ENCODE peak calls at places on chromosome 4, in six cellular contexts. K, H, B, E, A and O are unnamed samples.

GRCh38 chr4:83866821-83867220 is 330.9 kb downstream of the GPAT3 start:
- DNase-seq in K (no peak), A (no peak), H (no peak), B (no peak), E (no peak), O (no peak)

GRCh38 chr4:42339935-42340406 is 57.3 kb upstream of the SHISA3 start:
- DNase-seq in B (peak), A (peak), H (no peak), E (peak), K (no peak), O (no peak)

GRCh38 chr4:6444587-6444986 is 27.8 kb downstream of the PPP2R2C start:
- DNase-seq in B (no peak), K (no peak), H (no peak), A (no peak), E (no peak), O (no peak)

GRCh38 chr4:68175562-68176155 is 46.0 kb upstream of the TMPRSS11F start:
- DNase-seq in K (no peak), E (no peak), A (no peak), H (no peak), B (peak), O (no peak)

GRCh38 chr4:111400736-111401135 is 744.5 kb upstream of the FAM241A start:
- DNase-seq in E (no peak), H (no peak), K (no peak), B (peak), A (no peak), O (no peak)

GRCh38 chr4:107389965-107390364 is 330.1 kb downstream of the PAPSS1 start:
- DNase-seq in B (no peak), A (no peak), H (no peak), E (no peak), K (no peak), O (no peak)

GRCh38 chr4:128823025-128823661 is 13.6 kb downstream of the JADE1 start:
- DNase-seq in K (no peak), H (no peak), E (no peak), A (no peak), B (peak), O (no peak)

GRCh38 chr4:174595141-174595929 is 73.0 kb upstream of the HPGD start:
- DNase-seq in H (no peak), E (no peak), K (no peak), A (no peak), B (no peak), O (no peak)

GRCh38 chr4:28226962-28227361 is 1366.3 kb downstream of the STIM2 start:
- DNase-seq in H (no peak), A (no peak), B (no peak), K (no peak), E (no peak), O (no peak)

GRCh38 chr4:85733798-85734197 is 258.8 kb downstream of the ARHGAP24 start:
- DNase-seq in H (no peak), K (no peak), E (no peak), B (no peak), A (no peak), O (no peak)

GRCh38 chr4:189322426-189322825 is 618.2 kb upstream of the FRG1 start:
- DNase-seq in H (no peak), B (no peak), A (no peak), K (no peak), E (no peak), O (no peak)

GRCh38 chr4:84673475-84674230 is 90.7 kb downstream of the CDS1 start:
- DNase-seq in H (no peak), B (peak), A (no peak), K (no peak), E (no peak), O (no peak)

GRCh38 chr4:3387943-3388348 is 53.8 kb upstream of the HGFAC start:
- DNase-seq in A (peak), E (peak), B (no peak), K (peak), H (peak), O (no peak)

GRCh38 chr4:98802673-98803286 is 126.2 kb downstream of the EIF4E start:
- DNase-seq in A (no peak), K (no peak), H (no peak), E (no peak), B (no peak), O (no peak)

GRCh38 chr4:151675366-151676060 is 85.3 kb downstream of the GATB start:
- DNase-seq in H (no peak), A (no peak), E (no peak), K (no peak), B (no peak), O (no peak)

GRCh38 chr4:155703486-155704227 is 37.0 kb downstream of the GUCY1A1 start:
- DNase-seq in A (no peak), H (no peak), B (no peak), E (no peak), K (no peak), O (no peak)

GRCh38 chr4:117311989-117312388 is 226.6 kb upstream of the TRAM1L1 start:
- DNase-seq in B (no peak), A (no peak), E (no peak), K (no peak), H (no peak), O (no peak)

GRCh38 chr4:78772526-78773084 is 3.5 kb upstream of the BMP2K start:
- DNase-seq in E (no peak), A (no peak), H (no peak), K (no peak), B (no peak), O (no peak)

GRCh38 chr4:74619931-74620702 is 174.2 kb downstream of the BTC start:
- DNase-seq in K (no peak), B (no peak), E (no peak), H (no peak), A (no peak), O (no peak)

GRCh38 chr4:15366660-15367059 is 61.2 kb upstream of the C1QTNF7 start:
- DNase-seq in B (no peak), E (no peak), H (no peak), K (no peak), A (no peak), O (no peak)

GRCh38 chr4:75800972-75801371 is 76.6 kb downstream of the USO1 start:
- DNase-seq in E (no peak), A (no peak), H (no peak), B (no peak), K (no peak), O (no peak)

GRCh38 chr4:113051361-113051760 is 1.9 kb downstream of the ANK2 start:
- DNase-seq in E (no peak), B (no peak), A (no peak), K (no peak), H (no peak), O (no peak)

GRCh38 chr4:10897076-10897475 is 212.5 kb upstream of the CLNK start:
- DNase-seq in H (no peak), A (no peak), B (no peak), K (no peak), E (no peak), O (peak)

GRCh38 chr4:121789960-121790829 is 10.9 kb upstream of the EXOSC9 start:
- DNase-seq in K (no peak), E (no peak), H (no peak), A (no peak), B (peak), O (no peak)

GRCh38 chr4:145177906-145178538 is 2.4 kb downstream of the OTUD4 start:
- DNase-seq in E (no peak), B (no peak), A (no peak), K (no peak), H (no peak), O (no peak)

GRCh38 chr4:2837904-2838496 is 5.6 kb upstream of the ADD1 start:
- DNase-seq in E (peak), A (peak), K (peak), H (peak), B (no peak), O (no peak)

GRCh38 chr4:117983541-117984451 is 50.5 kb upstream of the NDST3 start:
- DNase-seq in A (no peak), E (no peak), H (no peak), K (no peak), B (no peak), O (no peak)

GRCh38 chr4:4481394-4482000 is 60.4 kb downstream of the STX18 start:
- DNase-seq in E (no peak), B (no peak), H (no peak), K (no peak), A (no peak), O (no peak)

GRCh38 chr4:14000091-14000814 is 372.7 kb upstream of the BOD1L1 start:
- DNase-seq in H (no peak), E (no peak), A (no peak), B (no peak), K (no peak), O (no peak)

GRCh38 chr4:143597271-143597670 is 83.8 kb downstream of the SMARCA5 start:
- DNase-seq in B (no peak), A (no peak), H (no peak), K (no peak), E (no peak), O (no peak)

GRCh38 chr4:139773560-139774318 is 108.1 kb downstream of the MGST2 start:
- DNase-seq in A (no peak), B (no peak), K (no peak), E (no peak), H (no peak), O (no peak)

GRCh38 chr4:113179996-113180395 is 130.5 kb downstream of the ANK2 start:
- DNase-seq in B (no peak), H (no peak), A (no peak), K (no peak), E (no peak), O (no peak)

GRCh38 chr4:157706134-157706533 is 466.7 kb downstream of the GASK1B start:
- DNase-seq in A (no peak), E (no peak), B (no peak), K (no peak), H (no peak), O (no peak)

GRCh38 chr4:129668092-129668491 is 572.1 kb downstream of the C4orf33 start:
- DNase-seq in B (no peak), A (no peak), H (no peak), E (no peak), K (no peak), O (no peak)

GRCh38 chr4:56630876-56631666 is 50.0 kb downstream of the HOPX start:
- DNase-seq in E (no peak), B (no peak), H (no peak), A (no peak), K (no peak), O (no peak)

GRCh38 chr4:36187723-36188333 is 56.5 kb downstream of the ARAP2 start:
- DNase-seq in E (no peak), K (no peak), H (no peak), B (no peak), A (no peak), O (no peak)

GRCh38 chr4:153523171-153523757 is 57.1 kb downstream of the TMEM131L start:
- DNase-seq in E (no peak), A (no peak), B (no peak), H (no peak), K (no peak), O (no peak)
- H3K27ac ChIP-seq in E (peak), A (no peak), B (no peak), H (peak), K (peak), O (no peak)

DNA sequence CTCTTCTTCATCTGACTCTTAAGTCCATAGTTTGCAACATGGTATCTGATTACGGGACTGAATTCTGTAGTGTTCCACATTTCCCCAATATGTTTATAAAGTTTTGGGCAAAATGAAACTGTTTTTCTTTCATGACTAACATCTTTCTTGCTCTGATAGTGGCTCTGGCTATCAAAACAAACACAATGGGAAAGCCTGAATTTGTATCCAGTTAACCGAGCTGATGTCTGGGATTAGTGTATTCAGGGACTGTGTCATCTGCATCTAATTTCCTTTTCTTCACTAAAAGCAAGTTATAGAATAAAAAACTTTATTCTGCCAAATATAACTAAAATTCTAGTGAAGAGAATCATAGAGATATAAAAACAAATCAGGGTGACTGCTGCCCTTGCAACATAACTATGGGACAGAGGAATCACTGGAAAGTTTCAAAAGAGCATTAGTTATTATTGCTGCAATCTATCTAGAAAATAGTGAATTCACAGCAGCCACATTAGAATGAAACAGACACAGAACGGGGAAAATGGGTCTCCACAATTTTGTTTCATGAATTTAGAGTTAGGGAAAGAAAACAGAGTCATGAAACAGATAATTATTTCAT is 61.3 kb downstream of the ANTXR2 start:
- DNase-seq in E (no peak), B (peak), H (no peak), K (no peak), A (no peak), O (no peak)
- TF ChIP-seq CTCF in E (no peak), B (no peak), H (no peak), K (no peak), A (no peak), O (no peak)

GRCh38 chr4:153421980-153422379 is 44.2 kb upstream of the TMEM131L start:
- DNase-seq in E (no peak), H (no peak), B (no peak), A (no peak), K (no peak), O (no peak)
- H3K27ac ChIP-seq in E (no peak), H (no peak), B (no peak), A (no peak), K (no peak), O (no peak)

DNA sequence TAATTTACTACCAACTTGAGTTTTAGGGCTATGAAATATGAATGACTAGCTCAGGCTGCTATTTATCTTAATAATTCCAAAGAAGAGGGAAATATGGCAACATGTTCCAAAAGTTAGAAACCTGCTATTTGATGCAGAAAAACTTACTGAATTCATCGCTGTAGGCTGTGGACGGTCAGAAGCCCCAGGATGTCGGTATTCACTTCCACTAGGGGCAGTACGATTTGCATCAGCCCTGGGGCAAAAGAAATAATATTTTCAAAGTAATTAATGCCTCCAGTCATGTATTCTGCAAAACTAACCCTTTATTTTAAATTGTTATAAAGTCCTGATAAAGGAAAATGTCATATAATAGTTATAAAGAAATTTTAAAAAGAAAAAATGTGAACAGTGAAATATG is 4.5 kb downstream of the PLRG1 start:
- DNase-seq in B (no peak), K (no peak), H (no peak), E (no peak), A (no peak), O (no peak)
- TF ChIP-seq CTCF in B (peak), K (no peak), H (no peak), E (no peak), A (no peak), O (no peak)

GRCh38 chr4:37745946-37746345 is 59.8 kb upstream of the RELL1 start:
- DNase-seq in K (no peak), B (no peak), H (no peak), A (no peak), E (no peak), O (no peak)

GRCh38 chr4:37737456-37737855 is 51.3 kb upstream of the RELL1 start:
- DNase-seq in B (peak), A (no peak), K (no peak), E (no peak), H (no peak), O (no peak)

GRCh38 chr4:37742149-37742548 is 56.0 kb upstream of the RELL1 start:
- DNase-seq in B (no peak), A (no peak), E (no peak), H (no peak), K (no peak), O (no peak)

GRCh38 chr4:37735578-37735977 is 49.4 kb upstream of the RELL1 start:
- DNase-seq in H (no peak), E (no peak), B (no peak), A (no peak), K (no peak), O (no peak)

DNA sequence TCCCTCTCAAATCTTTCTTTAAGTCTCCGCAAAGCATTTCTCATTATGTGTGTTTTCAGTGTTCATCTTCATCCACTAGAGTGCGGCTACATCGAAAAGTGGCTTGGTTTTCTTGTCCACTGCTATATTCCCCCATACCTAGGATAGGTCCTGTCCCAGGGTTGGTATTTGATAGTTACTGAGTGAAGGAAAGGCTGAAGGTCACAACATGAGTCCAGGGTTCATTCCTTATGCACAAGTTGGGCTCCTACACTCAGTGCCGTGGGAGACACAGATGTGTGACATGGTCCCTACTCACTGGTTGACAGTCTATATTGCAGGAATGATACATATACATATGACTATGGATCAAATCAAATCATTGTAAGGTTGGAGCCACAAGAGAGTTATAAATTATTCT is 55.4 kb upstream of the RELL1 start:
- DNase-seq in E (no peak), A (no peak), B (no peak), H (no peak), K (no peak), O (no peak)
- H3K27ac ChIP-seq in E (no peak), A (no peak), B (no peak), H (no peak), K (no peak), O (no peak)

DNA sequence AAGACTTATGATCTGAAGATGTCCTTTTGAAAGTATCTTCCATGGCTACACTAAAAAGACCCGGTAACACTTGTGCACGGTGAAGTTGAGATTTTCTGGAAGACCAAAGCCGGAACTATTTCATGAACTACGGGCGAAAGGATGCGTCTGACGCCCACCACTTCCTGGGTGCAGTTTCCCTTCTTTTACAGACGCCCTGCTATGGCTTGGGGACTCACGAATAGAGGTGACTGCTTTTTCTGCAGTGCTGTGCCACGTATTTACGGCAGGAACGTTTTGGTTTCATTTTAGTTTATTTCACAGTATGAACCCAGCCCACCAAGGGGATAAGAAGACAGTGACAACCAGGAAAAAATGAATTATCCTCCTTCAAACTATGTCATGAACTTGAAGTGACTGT is 180.4 kb downstream of the AFAP1 start:
- DNase-seq in H (no peak), E (no peak), A (no peak), B (no peak), K (peak), O (no peak)
- TF ChIP-seq CTCF in H (no peak), E (no peak), A (no peak), B (no peak), K (no peak), O (no peak)

DNA sequence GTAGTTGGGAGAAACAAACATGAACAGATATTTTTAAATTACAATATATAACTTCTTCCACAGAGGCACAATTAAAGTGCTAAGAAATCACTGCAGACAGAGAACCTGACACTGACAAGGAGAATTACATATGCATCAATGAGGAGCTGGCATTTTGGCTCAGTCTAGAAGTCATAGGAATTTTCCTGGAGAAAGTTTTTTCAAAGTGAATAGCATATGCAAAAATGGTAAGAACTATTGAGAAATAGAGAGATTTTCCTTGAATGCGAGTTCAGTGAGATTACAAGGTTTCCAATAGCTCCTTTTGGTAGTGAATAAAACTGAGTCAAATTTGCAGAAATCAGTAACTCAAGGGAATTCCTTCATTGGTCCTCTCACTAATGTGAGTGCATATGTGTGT is 557.6 kb downstream of the PPARGC1A start:
- DNase-seq in H (no peak), K (no peak), B (no peak), A (no peak), E (no peak), O (no peak)
- H3K27ac ChIP-seq in H (no peak), K (no peak), B (no peak), A (no peak), E (no peak), O (no peak)

GRCh38 chr4:25792200-25792791 is 70.5 kb downstream of the SEL1L3 start:
- DNase-seq in E (no peak), A (no peak), K (no peak), H (peak), B (no peak), O (no peak)
- TF ChIP-seq CTCF in E (peak), A (no peak), K (no peak), H (no peak), B (peak), O (no peak)

GRCh38 chr4:123421942-123422781 is 25.6 kb downstream of the SPRY1 start:
- DNase-seq in B (no peak), K (no peak), H (no peak), E (no peak), A (no peak), O (no peak)
- H3K27ac ChIP-seq in B (no peak), K (peak), H (no peak), E (peak), A (peak), O (no peak)